ENCODE peak calls at places on chromosomes 6 and 20, in eight cellular contexts. One of them, this sample, is unnamed.
A peak's percentile ranks its signal among the peaks of the same experiment; 100 is the strongest.

GRCh38 chr6:158185729-158186456 is 17.7 kb downstream of the GTF2H5 start:
- DNase-seq in ovary: no peak
- DNase-seq in IMR-90: peak; percentile 67
- DNase-seq in suprapubic skin: no peak
- DNase-seq in heart left ventricle: no peak
- DNase-seq in testis: no peak
- DNase-seq in body of pancreas: no peak
- DNase-seq in K562: no peak
- DNase-seq in this sample: no peak

GRCh38 chr6:87909849-87910248 is 137.8 kb upstream of the SPACA1 start:
- DNase-seq in ovary: no peak
- DNase-seq in IMR-90: peak; percentile 61
- DNase-seq in suprapubic skin: no peak
- DNase-seq in heart left ventricle: no peak
- DNase-seq in testis: no peak
- DNase-seq in body of pancreas: no peak
- DNase-seq in K562: no peak
- DNase-seq in this sample: peak; percentile 19

GRCh38 chr20:13102689-13103088 is 93.9 kb downstream of the SPTLC3 start:
- DNase-seq in ovary: no peak
- DNase-seq in IMR-90: no peak
- DNase-seq in suprapubic skin: no peak
- DNase-seq in heart left ventricle: no peak
- DNase-seq in testis: no peak
- DNase-seq in body of pancreas: no peak
- DNase-seq in K562: no peak
- DNase-seq in this sample: no peak

GRCh38 chr6:100262086-100262485 is 202.6 kb downstream of the SIM1 start:
- DNase-seq in ovary: no peak
- DNase-seq in IMR-90: no peak
- DNase-seq in suprapubic skin: no peak
- DNase-seq in heart left ventricle: no peak
- DNase-seq in testis: no peak
- DNase-seq in body of pancreas: no peak
- DNase-seq in K562: no peak
- DNase-seq in this sample: no peak

GRCh38 chr20:37123441-37123840 is 27.6 kb upstream of the RBL1 start:
- DNase-seq in ovary: no peak
- DNase-seq in IMR-90: no peak
- DNase-seq in suprapubic skin: no peak
- DNase-seq in heart left ventricle: no peak
- DNase-seq in testis: no peak
- DNase-seq in body of pancreas: no peak
- DNase-seq in K562: no peak
- DNase-seq in this sample: no peak

GRCh38 chr6:141610741-141611140 is 522.0 kb upstream of the GJE1 start:
- DNase-seq in ovary: no peak
- DNase-seq in IMR-90: peak; percentile 51
- DNase-seq in suprapubic skin: no peak
- DNase-seq in heart left ventricle: no peak
- DNase-seq in testis: no peak
- DNase-seq in body of pancreas: no peak
- DNase-seq in K562: no peak
- DNase-seq in this sample: no peak

GRCh38 chr6:73309784-73310502 is 44.1 kb downstream of the DPPA5 start:
- DNase-seq in ovary: peak; percentile 70
- DNase-seq in IMR-90: peak; percentile 52
- DNase-seq in suprapubic skin: no peak
- DNase-seq in heart left ventricle: peak; percentile 69
- DNase-seq in testis: peak; percentile 58
- DNase-seq in body of pancreas: peak; percentile 64
- DNase-seq in K562: peak; percentile 80
- DNase-seq in this sample: peak; percentile 75

GRCh38 chr20:20832715-20833114 is 120.3 kb upstream of the RALGAPA2 start:
- DNase-seq in ovary: no peak
- DNase-seq in IMR-90: no peak
- DNase-seq in suprapubic skin: no peak
- DNase-seq in heart left ventricle: no peak
- DNase-seq in testis: no peak
- DNase-seq in body of pancreas: no peak
- DNase-seq in K562: no peak
- DNase-seq in this sample: no peak

GRCh38 chr6:169044376-169045230 is 209.0 kb downstream of the THBS2 start:
- DNase-seq in ovary: no peak
- DNase-seq in IMR-90: no peak
- DNase-seq in suprapubic skin: no peak
- DNase-seq in heart left ventricle: no peak
- DNase-seq in testis: no peak
- DNase-seq in body of pancreas: no peak
- DNase-seq in K562: no peak
- DNase-seq in this sample: no peak

GRCh38 chr6:22622390-22622789 is 53.0 kb downstream of the HDGFL1 start:
- DNase-seq in ovary: no peak
- DNase-seq in IMR-90: peak; percentile 22
- DNase-seq in suprapubic skin: no peak
- DNase-seq in heart left ventricle: no peak
- DNase-seq in testis: no peak
- DNase-seq in body of pancreas: no peak
- DNase-seq in K562: no peak
- DNase-seq in this sample: no peak

GRCh38 chr20:53949319-53949839 is 121.0 kb downstream of the BCAS1 start:
- DNase-seq in ovary: no peak
- DNase-seq in IMR-90: peak; percentile 94
- DNase-seq in suprapubic skin: no peak
- DNase-seq in heart left ventricle: peak; percentile 75
- DNase-seq in testis: no peak
- DNase-seq in body of pancreas: no peak
- DNase-seq in K562: no peak
- DNase-seq in this sample: peak; percentile 80

GRCh38 chr20:11376406-11376805 is 541.3 kb upstream of the BTBD3 start:
- DNase-seq in ovary: no peak
- DNase-seq in IMR-90: peak; percentile 41
- DNase-seq in suprapubic skin: no peak
- DNase-seq in heart left ventricle: no peak
- DNase-seq in testis: no peak
- DNase-seq in body of pancreas: no peak
- DNase-seq in K562: no peak
- DNase-seq in this sample: no peak

GRCh38 chr6:33427585-33428218 is 7.8 kb downstream of the SYNGAP1 start:
- DNase-seq in ovary: peak; percentile 75
- DNase-seq in IMR-90: no peak
- DNase-seq in suprapubic skin: peak; percentile 82
- DNase-seq in heart left ventricle: peak; percentile 80
- DNase-seq in testis: peak; percentile 61
- DNase-seq in body of pancreas: peak; percentile 63
- DNase-seq in K562: peak; percentile 99
- DNase-seq in this sample: peak; percentile 62

GRCh38 chr6:63492476-63492875 is 79.8 kb upstream of the LOC128125822 start:
- DNase-seq in ovary: no peak
- DNase-seq in IMR-90: no peak
- DNase-seq in suprapubic skin: no peak
- DNase-seq in heart left ventricle: no peak
- DNase-seq in testis: no peak
- DNase-seq in body of pancreas: no peak
- DNase-seq in K562: no peak
- DNase-seq in this sample: no peak

GRCh38 chr6:97668716-97669115 is 385.7 kb upstream of the MMS22L start:
- DNase-seq in ovary: no peak
- DNase-seq in IMR-90: no peak
- DNase-seq in suprapubic skin: no peak
- DNase-seq in heart left ventricle: peak; percentile 48
- DNase-seq in testis: no peak
- DNase-seq in body of pancreas: no peak
- DNase-seq in K562: no peak
- DNase-seq in this sample: no peak

GRCh38 chr6:73985891-73986290 is 289.9 kb downstream of the CD109 start:
- DNase-seq in ovary: no peak
- DNase-seq in IMR-90: no peak
- DNase-seq in suprapubic skin: no peak
- DNase-seq in heart left ventricle: no peak
- DNase-seq in testis: no peak
- DNase-seq in body of pancreas: no peak
- DNase-seq in K562: no peak
- DNase-seq in this sample: no peak

GRCh38 chr6:125942677-125943527 is 13.7 kb upstream of the HINT3 start:
- DNase-seq in ovary: no peak
- DNase-seq in IMR-90: peak; percentile 56
- DNase-seq in suprapubic skin: no peak
- DNase-seq in heart left ventricle: no peak
- DNase-seq in testis: no peak
- DNase-seq in body of pancreas: peak; percentile 47
- DNase-seq in K562: no peak
- DNase-seq in this sample: no peak

GRCh38 chr6:68235192-68235812 is 399.8 kb upstream of the ADGRB3 start:
- DNase-seq in ovary: no peak
- DNase-seq in IMR-90: no peak
- DNase-seq in suprapubic skin: no peak
- DNase-seq in heart left ventricle: no peak
- DNase-seq in testis: no peak
- DNase-seq in body of pancreas: no peak
- DNase-seq in K562: no peak
- DNase-seq in this sample: no peak

GRCh38 chr20:24418731-24419130 is 50.7 kb upstream of the SYNDIG1 start:
- DNase-seq in ovary: no peak
- DNase-seq in IMR-90: no peak
- DNase-seq in suprapubic skin: no peak
- DNase-seq in heart left ventricle: no peak
- DNase-seq in testis: no peak
- DNase-seq in body of pancreas: no peak
- DNase-seq in K562: no peak
- DNase-seq in this sample: no peak

GRCh38 chr6:116932496-116932895 is 55.5 kb downstream of the RFX6 start:
- DNase-seq in ovary: no peak
- DNase-seq in IMR-90: no peak
- DNase-seq in suprapubic skin: no peak
- DNase-seq in heart left ventricle: no peak
- DNase-seq in testis: no peak
- DNase-seq in body of pancreas: no peak
- DNase-seq in K562: no peak
- DNase-seq in this sample: no peak

GRCh38 chr20:12057778-12058177 is 140.1 kb downstream of the BTBD3 start:
- DNase-seq in ovary: no peak
- DNase-seq in IMR-90: no peak
- DNase-seq in suprapubic skin: no peak
- DNase-seq in heart left ventricle: no peak
- DNase-seq in testis: no peak
- DNase-seq in body of pancreas: no peak
- DNase-seq in K562: no peak
- DNase-seq in this sample: no peak

GRCh38 chr6:136491674-136492235 is 58.5 kb downstream of the MAP7 start:
- DNase-seq in ovary: no peak
- DNase-seq in IMR-90: no peak
- DNase-seq in suprapubic skin: no peak
- DNase-seq in heart left ventricle: no peak
- DNase-seq in testis: no peak
- DNase-seq in body of pancreas: no peak
- DNase-seq in K562: no peak
- DNase-seq in this sample: no peak

GRCh38 chr6:41568585-41569384 is 22.6 kb downstream of the FOXP4 start:
- DNase-seq in ovary: no peak
- DNase-seq in IMR-90: peak; percentile 49
- DNase-seq in suprapubic skin: no peak
- DNase-seq in heart left ventricle: no peak
- DNase-seq in testis: peak; percentile 21
- DNase-seq in body of pancreas: peak; percentile 48
- DNase-seq in K562: no peak
- DNase-seq in this sample: no peak

GRCh38 chr6:16761469-16762264 is 407 bp upstream of the ATXN1 start:
- DNase-seq in ovary: peak; percentile 89
- DNase-seq in IMR-90: peak; percentile 91
- DNase-seq in suprapubic skin: peak; percentile 95
- DNase-seq in heart left ventricle: peak; percentile 92
- DNase-seq in testis: peak; percentile 93
- DNase-seq in body of pancreas: peak; percentile 93
- DNase-seq in K562: peak; percentile 64
- DNase-seq in this sample: peak; percentile 68
- TF ChIP-seq POLR2A in ovary: peak; percentile 36
- TF ChIP-seq POLR2A in IMR-90: peak; percentile 83
- TF ChIP-seq POLR2A in suprapubic skin: peak; percentile 19
- TF ChIP-seq POLR2A in heart left ventricle: no peak
- TF ChIP-seq POLR2A in testis: no peak
- TF ChIP-seq POLR2A in body of pancreas: peak; percentile 75
- TF ChIP-seq POLR2A in K562: no peak
- TF ChIP-seq POLR2A in this sample: no peak

DNA sequence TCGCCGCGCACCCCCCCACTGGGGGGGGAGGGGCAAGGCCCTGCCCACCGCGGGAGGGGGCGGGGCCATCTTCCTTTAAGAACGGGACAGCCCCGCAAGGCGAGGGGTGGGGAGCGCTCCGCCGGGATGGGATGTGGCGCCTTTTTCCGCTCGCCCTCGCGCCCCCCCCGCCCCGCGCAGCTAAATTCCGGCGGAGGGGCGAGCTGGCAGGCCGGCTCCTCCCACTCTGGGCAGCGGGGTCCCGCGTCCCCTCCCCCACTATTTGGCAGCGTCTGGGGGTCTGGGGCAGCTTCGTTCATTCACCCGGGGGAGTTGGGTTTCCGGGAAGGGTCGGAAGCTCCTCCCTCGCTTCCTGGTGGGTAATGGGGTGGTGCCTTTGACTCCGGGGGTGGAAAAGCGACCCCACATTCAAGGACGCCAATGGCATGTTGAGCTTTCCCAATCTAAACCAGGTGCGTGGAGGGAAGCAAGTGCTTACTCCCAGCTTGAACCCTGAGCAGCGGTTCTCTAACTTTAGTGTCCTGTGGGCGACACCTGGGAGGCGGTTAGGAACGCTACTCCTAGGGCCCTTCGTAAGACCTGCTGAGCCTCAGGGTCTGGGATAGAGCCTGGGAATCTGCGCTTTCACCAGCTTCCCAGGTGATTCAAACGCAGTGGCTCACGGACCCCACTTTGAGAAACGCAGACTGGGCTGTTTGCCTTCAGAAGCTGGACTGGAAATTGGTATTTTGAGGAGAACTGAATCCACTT is 927 bp downstream of the ASXL1 start:
- DNase-seq in ovary: peak; percentile 87
- DNase-seq in IMR-90: peak; percentile 51
- DNase-seq in suprapubic skin: peak; percentile 89
- DNase-seq in heart left ventricle: peak; percentile 83
- DNase-seq in testis: peak; percentile 88
- DNase-seq in body of pancreas: peak; percentile 75
- DNase-seq in K562: peak; percentile 91
- DNase-seq in this sample: no peak
- TF ChIP-seq POLR2A in ovary: no peak
- TF ChIP-seq POLR2A in IMR-90: peak; percentile 77
- TF ChIP-seq POLR2A in suprapubic skin: peak; percentile 42
- TF ChIP-seq POLR2A in heart left ventricle: no peak
- TF ChIP-seq POLR2A in testis: no peak
- TF ChIP-seq POLR2A in body of pancreas: no peak
- TF ChIP-seq POLR2A in K562: peak; percentile 51
- TF ChIP-seq POLR2A in this sample: peak; percentile 86

GRCh38 chr20:50372770-50373088 is 137.5 kb upstream of the PTPN1 start:
- DNase-seq in ovary: no peak
- DNase-seq in IMR-90: peak; percentile 22
- DNase-seq in suprapubic skin: no peak
- DNase-seq in heart left ventricle: no peak
- DNase-seq in testis: no peak
- DNase-seq in body of pancreas: no peak
- DNase-seq in K562: peak; percentile 37
- DNase-seq in this sample: peak; percentile 42
- TF ChIP-seq POLR2A in ovary: no peak
- TF ChIP-seq POLR2A in IMR-90: no peak
- TF ChIP-seq POLR2A in suprapubic skin: no peak
- TF ChIP-seq POLR2A in heart left ventricle: no peak
- TF ChIP-seq POLR2A in testis: no peak
- TF ChIP-seq POLR2A in body of pancreas: no peak
- TF ChIP-seq POLR2A in K562: no peak
- TF ChIP-seq POLR2A in this sample: no peak

GRCh38 chr20:51926670-51927305 is 124.5 kb upstream of the SALL4 start:
- DNase-seq in ovary: no peak
- DNase-seq in IMR-90: no peak
- DNase-seq in suprapubic skin: no peak
- DNase-seq in heart left ventricle: no peak
- DNase-seq in testis: no peak
- DNase-seq in body of pancreas: no peak
- DNase-seq in K562: no peak
- DNase-seq in this sample: no peak
- TF ChIP-seq POLR2A in ovary: no peak
- TF ChIP-seq POLR2A in IMR-90: no peak
- TF ChIP-seq POLR2A in suprapubic skin: no peak
- TF ChIP-seq POLR2A in heart left ventricle: no peak
- TF ChIP-seq POLR2A in testis: no peak
- TF ChIP-seq POLR2A in body of pancreas: no peak
- TF ChIP-seq POLR2A in K562: no peak
- TF ChIP-seq POLR2A in this sample: no peak